ENCODE peak calls at places on chromosomes 12 and 14, in ten cellular contexts. N is EH; V is NCI-H2081; Y is NCI-H69; C is iPS-NIHi11; U is GM03348; X is activated T-cell treated with anti-CD3 and anti-CD28 coated beads, Interleukin-2, amount 50 U/mL, for 4 hours; B is breast epithelium; L is NCI-H1092; Z is NCI-H2171 treated with DMSO at 0.1 percent for 48 hours. A is an unnamed sample.

GRCh38 chr14:21092147-21093011 is 6.1 kb downstream of the ZNF219 start:
- DNase-seq in N (peak), V (no peak), Y (peak), C (peak), U (peak), X (peak), B (peak), L (no peak), Z (no peak), A (no peak)

GRCh38 chr12:101732318-101732717 is 6.9 kb downstream of the SYCP3 start:
- DNase-seq in N (no peak), V (no peak), Y (no peak), C (no peak), U (no peak), X (no peak), B (no peak), L (no peak), Z (no peak), A (no peak)

GRCh38 chr14:104549536-104550339 is 29.8 kb upstream of the C14orf180 start:
- DNase-seq in N (no peak), V (no peak), Y (no peak), C (peak), U (no peak), X (no peak), B (no peak), L (no peak), Z (no peak), A (peak)

GRCh38 chr12:65699251-65699650 is 125.0 kb upstream of the HMGA2 start:
- DNase-seq in N (peak), V (no peak), Y (no peak), C (no peak), U (peak), X (no peak), B (no peak), L (no peak), Z (no peak), A (no peak)

GRCh38 chr12:48768147-48768546 is 20.7 kb downstream of the ADCY6 start:
- DNase-seq in N (no peak), V (no peak), Y (peak), C (no peak), U (no peak), X (no peak), B (no peak), L (no peak), Z (no peak), A (no peak)

GRCh38 chr12:106078358-106079025 is 60.3 kb downstream of the NUAK1 start:
- DNase-seq in N (peak), V (no peak), Y (no peak), C (no peak), U (peak), X (no peak), B (no peak), L (no peak), Z (no peak), A (peak)

GRCh38 chr12:39272934-39273770 is 169.8 kb downstream of the KIF21A start:
- DNase-seq in N (peak), V (peak), Y (peak), C (peak), U (peak), X (no peak), B (no peak), L (peak), Z (peak), A (no peak)

GRCh38 chr12:56955631-56956256 is 1.7 kb downstream of the RDH16 start:
- DNase-seq in N (no peak), V (no peak), Y (no peak), C (no peak), U (no peak), X (no peak), B (no peak), L (no peak), Z (no peak), A (no peak)

GRCh38 chr12:80939231-80939950 is 1.7 kb upstream of the LIN7A start:
- DNase-seq in N (peak), V (no peak), Y (peak), C (no peak), U (no peak), X (no peak), B (no peak), L (no peak), Z (no peak), A (no peak)

GRCh38 chr12:132379996-132380395 is 50.6 kb upstream of the GALNT9 start:
- DNase-seq in N (no peak), V (no peak), Y (peak), C (no peak), U (no peak), X (no peak), B (no peak), L (no peak), Z (no peak), A (no peak)

GRCh38 chr14:93962701-93963601 is 13.4 kb downstream of the ASB2 start:
- DNase-seq in N (peak), V (no peak), Y (no peak), C (no peak), U (no peak), X (no peak), B (no peak), L (no peak), Z (peak), A (no peak)

GRCh38 chr12:30041096-30041495 is 257.4 kb upstream of the TMTC1 start:
- DNase-seq in N (no peak), V (no peak), Y (no peak), C (no peak), U (no peak), X (no peak), B (no peak), L (no peak), Z (no peak), A (no peak)

GRCh38 chr14:90642239-90642717 is 174.0 kb downstream of the TTC7B start:
- DNase-seq in N (peak), V (no peak), Y (no peak), C (peak), U (no peak), X (no peak), B (no peak), L (no peak), Z (no peak), A (no peak)

GRCh38 chr12:64400041-64400440 is 4.2 kb upstream of the XPOT start:
- DNase-seq in N (peak), V (no peak), Y (peak), C (peak), U (peak), X (no peak), B (no peak), L (no peak), Z (no peak), A (no peak)

GRCh38 chr14:77582511-77582910 is 33.9 kb downstream of the SPTLC2 start:
- DNase-seq in N (no peak), V (no peak), Y (peak), C (no peak), U (no peak), X (no peak), B (no peak), L (no peak), Z (no peak), A (no peak)

GRCh38 chr14:73462078-73462715 is 3.9 kb upstream of the NUMB start:
- DNase-seq in N (peak), V (peak), Y (peak), C (no peak), U (peak), X (no peak), B (peak), L (peak), Z (peak), A (peak)

GRCh38 chr12:122336015-122336946 is 70.0 kb upstream of the VPS33A start:
- DNase-seq in N (peak), V (peak), Y (peak), C (peak), U (peak), X (peak), B (no peak), L (no peak), Z (peak), A (no peak)

GRCh38 chr12:49301759-49302158 is 6.8 kb downstream of the PRPH start:
- DNase-seq in N (no peak), V (no peak), Y (no peak), C (no peak), U (no peak), X (no peak), B (no peak), L (no peak), Z (no peak), A (no peak)

GRCh38 chr14:31877333-31877798 is 199.7 kb upstream of the ARHGAP5 start:
- DNase-seq in N (no peak), V (no peak), Y (no peak), C (no peak), U (peak), X (no peak), B (no peak), L (no peak), Z (peak), A (no peak)

GRCh38 chr12:7123806-7124519 is 4.7 kb downstream of the RBP5 start:
- DNase-seq in N (no peak), V (no peak), Y (no peak), C (no peak), U (no peak), X (no peak), B (no peak), L (no peak), Z (no peak), A (no peak)

GRCh38 chr12:50074936-50075807 is 10.0 kb upstream of the SMARCD1 start:
- DNase-seq in N (peak), V (peak), Y (peak), C (peak), U (peak), X (peak), B (peak), L (peak), Z (peak), A (no peak)

A was measured in ascending aorta.